ENCODE peak calls at places on chromosome 19, in nine cellular contexts. L is neural progenitor cell, I is OCI-LY7, F is SK-N-SH, Z is GM23248, S is PC-3, V is hepatocyte, E is MM.1S, M is HCT116. B is an unnamed sample. For H3K4me1, the result is how much of the 10 kb centered on the place peaks cover.

GRCh38 chr19:45901912-45902650 is at the start of gene MYPOP:
- DNase-seq in M (no peak), S (no peak), V (peak), I (no peak), F (peak), L (peak), Z (peak), E (no peak), B (peak)

GRCh38 chr19:18761531-18762110 is 29.5 kb downstream of the COMP start:
- DNase-seq in M (no peak), I (no peak), E (no peak), Z (no peak), S (no peak), V (no peak), F (no peak), L (no peak), B (no peak)

GRCh38 chr19:19758164-19758563 is 25.3 kb upstream of the ZNF14 start:
- DNase-seq in Z (no peak), F (peak), I (peak), E (no peak), V (no peak), L (no peak), S (no peak), M (no peak), B (peak)

GRCh38 chr19:44740351-44740824 is 8.1 kb upstream of the BCL3 start:
- DNase-seq in F (no peak), Z (no peak), M (peak), E (no peak), V (no peak), S (no peak), L (no peak), I (peak), B (no peak)

GRCh38 chr19:21322528-21322927 is 6.7 kb downstream of the ZNF708 start:
- DNase-seq in L (no peak), F (no peak), Z (peak), V (no peak), S (no peak), I (no peak), E (no peak), M (no peak), B (no peak)

GRCh38 chr19:19627716-19628498 is at the start of gene LPAR2:
- DNase-seq in L (peak), F (peak), M (peak), E (peak), S (peak), V (peak), Z (peak), I (peak), B (peak)

GRCh38 chr19:43640424-43640757 is 741 bp upstream of the CADM4 start:
- DNase-seq in M (no peak), E (no peak), S (no peak), V (no peak), I (no peak), Z (no peak), F (no peak), L (no peak), B (peak)

GRCh38 chr19:7792286-7792685 is 29.2 kb downstream of the CLEC4M start:
- DNase-seq in Z (no peak), M (no peak), I (no peak), V (peak), F (no peak), E (no peak), L (no peak), S (peak), B (peak)

GRCh38 chr19:13408889-13409518 is 97.3 kb downstream of the CACNA1A start:
- DNase-seq in L (peak), F (no peak), V (no peak), M (no peak), I (no peak), E (no peak), S (no peak), Z (no peak), B (peak)

GRCh38 chr19:48480151-48480475 is 10.9 kb downstream of the CYTH2 start:
- DNase-seq in F (no peak), Z (peak), E (no peak), S (no peak), I (no peak), L (no peak), V (no peak), M (no peak), B (peak)

DNA sequence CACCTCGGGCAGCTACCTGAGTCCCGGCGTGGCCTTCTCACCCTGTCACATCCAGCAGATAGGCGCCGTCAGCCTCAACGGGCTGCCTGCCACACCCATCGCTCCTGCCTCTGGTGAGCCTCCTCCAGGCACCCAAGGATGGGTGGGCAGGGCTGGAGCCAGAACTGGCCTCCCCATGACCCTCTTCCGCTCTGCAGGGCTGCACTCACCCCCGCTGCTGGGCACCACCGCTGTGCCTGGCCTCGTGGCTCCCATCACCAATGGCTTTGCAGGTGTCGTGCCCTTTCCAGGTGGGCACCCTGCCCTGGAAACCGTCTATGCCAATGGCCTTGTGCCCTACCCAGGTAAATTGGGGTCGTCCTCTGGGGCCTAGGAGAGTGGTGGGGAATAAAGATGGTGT is 57.7 kb downstream of the CELF5 start:
- DNase-seq in F (peak), L (no peak), V (no peak), S (no peak), M (no peak), I (no peak), Z (no peak), E (no peak), B (no peak)
- H3K4me1 ChIP-seq in F (under half), L (under half), V (under half), S (under half), M (under half), I (under half), Z (under half), E (under half), B (under half)

GRCh38 chr19:10471909-10472308 is 31.2 kb downstream of the KEAP1 start:
- DNase-seq in V (peak), L (no peak), I (peak), M (no peak), Z (peak), E (peak), S (peak), F (peak), B (peak)
- H3K27ac ChIP-seq in V (no peak), L (no peak), I (no peak), M (no peak), Z (no peak), E (no peak), S (no peak), F (no peak), B (no peak)

DNA sequence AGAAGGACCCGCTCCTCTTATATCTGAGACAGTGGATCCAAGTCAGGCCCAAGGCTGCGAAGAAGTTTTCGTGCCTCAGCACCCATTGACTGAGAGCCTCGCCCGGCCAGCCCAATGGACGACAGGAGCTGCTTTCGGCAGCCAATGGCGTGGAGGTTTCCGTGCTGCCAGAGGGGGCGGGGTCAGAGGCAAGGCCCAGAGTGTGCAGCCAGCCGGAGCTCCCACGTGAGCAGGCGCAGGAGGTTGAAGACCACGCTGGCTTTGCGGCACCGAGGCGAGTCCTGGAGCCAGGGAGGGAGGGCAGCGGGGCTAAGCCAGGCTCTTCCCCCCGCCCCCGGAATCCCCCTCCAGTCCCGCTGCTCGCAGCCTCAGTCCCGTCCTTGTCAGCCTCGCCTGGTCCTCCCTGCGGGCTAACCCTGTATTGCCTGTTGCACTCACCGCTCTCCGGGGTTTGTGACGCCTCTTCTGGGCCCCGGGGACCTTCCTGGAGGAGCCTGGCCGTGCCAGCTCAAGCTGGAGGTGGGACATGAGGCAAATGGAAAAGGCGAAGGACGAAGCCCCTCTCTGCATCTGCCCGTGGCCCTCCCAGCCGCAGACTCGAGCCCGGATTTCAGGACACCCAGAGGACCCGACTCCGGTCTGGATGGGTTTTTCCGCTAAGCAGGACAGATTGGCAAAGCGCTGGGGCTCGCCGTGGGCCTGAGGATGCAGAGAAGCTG is 1.5 kb downstream of the IFNL4 start:
- DNase-seq in M (no peak), L (peak), S (no peak), V (no peak), F (no peak), I (no peak), Z (peak), E (no peak), B (peak)
- TF ChIP-seq EZH2phosphoT487 in M (no peak), L (no peak), S (no peak), V (no peak), F (no peak), I (no peak), Z (no peak), E (no peak), B (no peak)

GRCh38 chr19:6269101-6269886 is 10.5 kb downstream of the MLLT1 start:
- DNase-seq in L (no peak), I (no peak), M (no peak), S (no peak), F (no peak), Z (no peak), E (no peak), V (no peak), B (no peak)
- H3K4me1 ChIP-seq in L (under half), I (under half), M (under half), S (under half), F (under half), Z (under half), E (under half), V (under half), B (under half)

DNA sequence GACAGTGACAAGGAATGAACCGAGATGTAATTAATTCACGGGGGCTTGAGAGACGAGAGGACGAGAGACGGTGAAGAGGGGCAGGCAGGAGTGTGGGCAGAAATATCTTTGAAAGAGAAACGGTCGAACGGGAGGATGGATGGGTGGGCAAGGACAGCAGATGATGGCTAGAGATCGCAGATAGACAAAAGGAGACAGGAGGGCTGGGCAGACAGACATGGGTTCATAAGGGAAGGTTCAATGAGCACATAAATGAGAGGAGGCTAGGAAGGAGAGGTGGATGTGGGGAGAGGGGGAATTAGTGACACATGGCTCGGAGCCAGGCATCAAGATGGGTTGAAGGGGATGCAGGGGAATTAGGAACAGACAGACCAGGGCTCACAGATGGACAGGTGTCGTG is 1.1 kb downstream of the SYT3 start:
- DNase-seq in V (no peak), F (no peak), M (no peak), S (no peak), L (no peak), I (no peak), Z (no peak), E (no peak), B (no peak)
- H3K27ac ChIP-seq in V (no peak), F (no peak), M (no peak), S (no peak), L (no peak), I (no peak), Z (no peak), E (no peak), B (no peak)

DNA sequence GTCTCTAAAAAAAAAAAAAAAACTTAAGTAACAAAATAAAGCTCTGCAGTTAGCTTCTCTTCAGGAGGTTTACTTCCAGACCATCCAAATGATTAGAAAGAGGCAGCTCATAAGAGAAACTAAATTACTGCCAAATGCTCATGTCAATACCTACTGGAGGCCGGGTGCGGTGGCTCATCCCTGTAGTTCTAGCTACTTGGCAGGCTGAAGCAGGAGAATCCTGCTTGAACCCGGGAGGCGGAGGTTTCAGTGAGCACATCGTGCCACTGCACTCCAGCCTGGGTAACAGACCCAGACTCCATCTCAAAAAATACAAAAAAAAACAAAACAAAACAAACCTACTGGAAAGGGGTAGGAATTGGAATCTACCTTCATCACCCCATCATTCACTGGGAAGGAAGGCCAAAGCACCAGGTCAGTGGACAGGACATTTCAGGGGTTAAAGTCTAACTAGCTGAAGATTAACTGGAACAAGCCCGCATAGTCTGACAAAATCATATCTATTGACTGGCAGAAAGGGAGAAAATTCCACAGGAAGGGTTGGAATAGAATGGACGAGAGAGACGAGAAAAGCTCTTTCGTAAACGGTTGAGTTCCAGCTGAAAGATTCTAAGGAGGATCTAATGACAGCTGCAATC is 1.3 kb downstream of the ZFP14 start:
- DNase-seq in L (no peak), F (no peak), M (no peak), I (no peak), S (no peak), E (no peak), Z (peak), V (peak), B (no peak)
- TF ChIP-seq EZH2phosphoT487 in L (no peak), F (no peak), M (no peak), I (no peak), S (no peak), E (no peak), Z (no peak), V (no peak), B (no peak)